ENCODE peak calls at places on chromosomes 4 and X, in six cellular contexts. One of them, this sample, is unnamed.

GRCh38 chrX:66012094-66012534 is 27.8 kb downstream of the VSIG4 start:
- DNase-seq in IMR-90: no peak
- DNase-seq in mammary epithelial cell: peak
- DNase-seq in dorsolateral prefrontal cortex: no peak
- DNase-seq in uterus: no peak
- DNase-seq in GM23338: no peak
- DNase-seq in this sample: no peak

GRCh38 chrX:110425222-110425621 is 66.6 kb downstream of the RTL9 start:
- DNase-seq in mammary epithelial cell: no peak
- DNase-seq in dorsolateral prefrontal cortex: no peak
- DNase-seq in IMR-90: no peak
- DNase-seq in GM23338: peak
- DNase-seq in uterus: no peak
- DNase-seq in this sample: no peak

GRCh38 chrX:38799995-38800394 is 1.3 kb upstream of the MID1IP1 start:
- DNase-seq in IMR-90: no peak
- DNase-seq in mammary epithelial cell: no peak
- DNase-seq in uterus: no peak
- DNase-seq in dorsolateral prefrontal cortex: no peak
- DNase-seq in GM23338: no peak
- DNase-seq in this sample: no peak

GRCh38 chr4:152255437-152255836 is 280.5 kb downstream of the FBXW7 start:
- DNase-seq in GM23338: no peak
- DNase-seq in uterus: no peak
- DNase-seq in mammary epithelial cell: no peak
- DNase-seq in IMR-90: peak
- DNase-seq in dorsolateral prefrontal cortex: no peak
- DNase-seq in this sample: peak

GRCh38 chrX:130097507-130098201 is 12.6 kb downstream of the ELF4 start:
- DNase-seq in uterus: no peak
- DNase-seq in mammary epithelial cell: no peak
- DNase-seq in GM23338: no peak
- DNase-seq in IMR-90: no peak
- DNase-seq in dorsolateral prefrontal cortex: no peak
- DNase-seq in this sample: no peak

GRCh38 chr4:113621633-113622032 is 139.9 kb downstream of the CAMK2D start:
- DNase-seq in uterus: no peak
- DNase-seq in IMR-90: no peak
- DNase-seq in dorsolateral prefrontal cortex: no peak
- DNase-seq in mammary epithelial cell: no peak
- DNase-seq in GM23338: no peak
- DNase-seq in this sample: no peak

GRCh38 chrX:65607070-65607742 is 60.2 kb upstream of the MSN start:
- DNase-seq in GM23338: no peak
- DNase-seq in dorsolateral prefrontal cortex: no peak
- DNase-seq in mammary epithelial cell: peak
- DNase-seq in IMR-90: peak
- DNase-seq in uterus: no peak
- DNase-seq in this sample: peak

GRCh38 chrX:130339408-130340222 is at the start of gene SLC25A14:
- DNase-seq in dorsolateral prefrontal cortex: peak
- DNase-seq in mammary epithelial cell: peak
- DNase-seq in IMR-90: peak
- DNase-seq in GM23338: peak
- DNase-seq in uterus: peak
- DNase-seq in this sample: peak

GRCh38 chr4:1907848-1908525 is 36.8 kb downstream of the NSD2 start:
- DNase-seq in GM23338: no peak
- DNase-seq in IMR-90: no peak
- DNase-seq in mammary epithelial cell: peak
- DNase-seq in dorsolateral prefrontal cortex: no peak
- DNase-seq in uterus: no peak
- DNase-seq in this sample: no peak

GRCh38 chr4:77833158-77833724 is 14.1 kb upstream of the CNOT6L start:
- DNase-seq in dorsolateral prefrontal cortex: no peak
- DNase-seq in GM23338: no peak
- DNase-seq in uterus: no peak
- DNase-seq in mammary epithelial cell: peak
- DNase-seq in IMR-90: no peak
- DNase-seq in this sample: no peak

GRCh38 chrX:141405878-141406492 is 163.7 kb upstream of the SPANXC start:
- DNase-seq in IMR-90: peak
- DNase-seq in GM23338: no peak
- DNase-seq in uterus: no peak
- DNase-seq in dorsolateral prefrontal cortex: no peak
- DNase-seq in mammary epithelial cell: peak
- DNase-seq in this sample: peak

GRCh38 chr4:70842761-70843435 is 3.2 kb upstream of the GRSF1 start:
- DNase-seq in uterus: no peak
- DNase-seq in IMR-90: no peak
- DNase-seq in GM23338: no peak
- DNase-seq in dorsolateral prefrontal cortex: no peak
- DNase-seq in mammary epithelial cell: no peak
- DNase-seq in this sample: no peak

GRCh38 chrX:39759526-39760224 is 338.1 kb downstream of the BCOR start:
- DNase-seq in GM23338: no peak
- DNase-seq in mammary epithelial cell: no peak
- DNase-seq in IMR-90: peak
- DNase-seq in uterus: peak
- DNase-seq in dorsolateral prefrontal cortex: no peak
- DNase-seq in this sample: peak

GRCh38 chr4:20711335-20711734 is 11.1 kb downstream of the PACRGL start:
- DNase-seq in uterus: no peak
- DNase-seq in IMR-90: no peak
- DNase-seq in mammary epithelial cell: no peak
- DNase-seq in dorsolateral prefrontal cortex: no peak
- DNase-seq in GM23338: no peak
- DNase-seq in this sample: no peak

GRCh38 chr4:180542445-180543100 is 1700.6 kb upstream of the TENM3 start:
- DNase-seq in GM23338: no peak
- DNase-seq in uterus: no peak
- DNase-seq in mammary epithelial cell: peak
- DNase-seq in dorsolateral prefrontal cortex: no peak
- DNase-seq in IMR-90: peak
- DNase-seq in this sample: peak

GRCh38 chrX:68490644-68491043 is 8.2 kb upstream of the YIPF6 start:
- DNase-seq in mammary epithelial cell: peak
- DNase-seq in uterus: no peak
- DNase-seq in GM23338: peak
- DNase-seq in IMR-90: peak
- DNase-seq in dorsolateral prefrontal cortex: no peak
- DNase-seq in this sample: peak

GRCh38 chrX:150211988-150212387 is 151.1 kb upstream of the MAMLD1 start:
- DNase-seq in uterus: no peak
- DNase-seq in GM23338: no peak
- DNase-seq in IMR-90: peak
- DNase-seq in dorsolateral prefrontal cortex: no peak
- DNase-seq in mammary epithelial cell: peak
- DNase-seq in this sample: no peak

GRCh38 chr4:56314207-56314915 is 72.9 kb downstream of the AASDH start:
- DNase-seq in dorsolateral prefrontal cortex: no peak
- DNase-seq in mammary epithelial cell: no peak
- DNase-seq in uterus: no peak
- DNase-seq in GM23338: no peak
- DNase-seq in IMR-90: no peak
- DNase-seq in this sample: no peak

GRCh38 chr4:2085496-2085901 is 26.4 kb downstream of the NAT8L start:
- DNase-seq in mammary epithelial cell: no peak
- DNase-seq in IMR-90: no peak
- DNase-seq in GM23338: no peak
- DNase-seq in dorsolateral prefrontal cortex: peak
- DNase-seq in uterus: no peak
- DNase-seq in this sample: no peak

GRCh38 chrX:132401935-132402334 is 86.9 kb downstream of the MBNL3 start:
- DNase-seq in dorsolateral prefrontal cortex: no peak
- DNase-seq in IMR-90: peak
- DNase-seq in GM23338: no peak
- DNase-seq in mammary epithelial cell: peak
- DNase-seq in uterus: no peak
- DNase-seq in this sample: no peak

GRCh38 chrX:153888344-153888743 is 2.4 kb upstream of the L1CAM start:
- DNase-seq in GM23338: no peak
- DNase-seq in uterus: no peak
- DNase-seq in IMR-90: no peak
- DNase-seq in dorsolateral prefrontal cortex: no peak
- DNase-seq in mammary epithelial cell: no peak
- DNase-seq in this sample: no peak

GRCh38 chrX:31168596-31168995 is 96.8 kb upstream of the FTHL17 start:
- DNase-seq in GM23338: no peak
- DNase-seq in dorsolateral prefrontal cortex: no peak
- DNase-seq in uterus: no peak
- DNase-seq in IMR-90: no peak
- DNase-seq in mammary epithelial cell: no peak
- DNase-seq in this sample: no peak

GRCh38 chrX:118657413-118657812 is 70.0 kb upstream of the IL13RA1 start:
- DNase-seq in dorsolateral prefrontal cortex: no peak
- DNase-seq in uterus: no peak
- DNase-seq in GM23338: no peak
- DNase-seq in IMR-90: no peak
- DNase-seq in mammary epithelial cell: no peak
- DNase-seq in this sample: no peak

GRCh38 chrX:118652717-118653116 is 74.7 kb upstream of the IL13RA1 start:
- DNase-seq in GM23338: no peak
- DNase-seq in dorsolateral prefrontal cortex: no peak
- DNase-seq in IMR-90: peak
- DNase-seq in uterus: no peak
- DNase-seq in mammary epithelial cell: no peak
- DNase-seq in this sample: peak

GRCh38 chrX:118660085-118660484 is 67.3 kb upstream of the IL13RA1 start:
- DNase-seq in dorsolateral prefrontal cortex: no peak
- DNase-seq in uterus: no peak
- DNase-seq in mammary epithelial cell: no peak
- DNase-seq in IMR-90: no peak
- DNase-seq in GM23338: no peak
- DNase-seq in this sample: no peak

GRCh38 chrX:118655561-118656246 is 71.7 kb upstream of the IL13RA1 start:
- DNase-seq in dorsolateral prefrontal cortex: no peak
- DNase-seq in mammary epithelial cell: peak
- DNase-seq in GM23338: no peak
- DNase-seq in IMR-90: peak
- DNase-seq in uterus: no peak
- DNase-seq in this sample: peak

DNA sequence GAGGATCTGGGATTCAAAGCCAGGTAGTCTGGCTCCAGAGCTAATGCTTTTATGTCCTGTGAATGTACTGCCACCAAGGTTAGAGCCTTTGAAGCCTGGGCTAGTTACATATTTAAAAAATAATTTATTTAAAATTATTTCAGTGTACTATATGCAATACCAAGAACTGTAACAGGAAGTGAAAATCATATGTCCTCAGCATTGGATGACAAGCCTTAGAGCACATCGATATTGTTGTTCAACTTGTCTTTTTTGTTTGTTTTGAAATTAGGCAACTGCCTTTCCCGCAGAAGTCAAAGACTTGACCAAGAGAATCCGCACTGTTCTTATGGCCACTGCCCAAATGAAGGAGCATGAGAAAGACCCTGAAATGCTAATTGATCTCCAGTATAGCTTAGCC is 73.1 kb upstream of the IL13RA1 start:
- DNase-seq in uterus: no peak
- DNase-seq in IMR-90: no peak
- DNase-seq in GM23338: no peak
- DNase-seq in mammary epithelial cell: no peak
- DNase-seq in dorsolateral prefrontal cortex: no peak
- DNase-seq in this sample: no peak
- H3K4me3 ChIP-seq in uterus: no peak
- H3K4me3 ChIP-seq in IMR-90: no peak
- H3K4me3 ChIP-seq in GM23338: no peak
- H3K4me3 ChIP-seq in mammary epithelial cell: no peak
- H3K4me3 ChIP-seq in dorsolateral prefrontal cortex: no peak
- H3K4me3 ChIP-seq in this sample: no peak

GRCh38 chr4:74969507-74970474 is 36.9 kb downstream of the PARM1 start:
- DNase-seq in uterus: peak
- DNase-seq in mammary epithelial cell: no peak
- DNase-seq in IMR-90: no peak
- DNase-seq in GM23338: peak
- DNase-seq in dorsolateral prefrontal cortex: no peak
- DNase-seq in this sample: no peak
- TF ChIP-seq CTCF in uterus: no peak
- TF ChIP-seq CTCF in mammary epithelial cell: no peak
- TF ChIP-seq CTCF in IMR-90: no peak
- TF ChIP-seq CTCF in GM23338: peak
- TF ChIP-seq CTCF in dorsolateral prefrontal cortex: no peak
- TF ChIP-seq CTCF in this sample: peak

GRCh38 chr4:85414972-85415371 is 60.0 kb upstream of the ARHGAP24 start:
- DNase-seq in uterus: no peak
- DNase-seq in mammary epithelial cell: no peak
- DNase-seq in IMR-90: no peak
- DNase-seq in dorsolateral prefrontal cortex: no peak
- DNase-seq in GM23338: no peak
- DNase-seq in this sample: no peak
- H3K4me3 ChIP-seq in uterus: no peak
- H3K4me3 ChIP-seq in mammary epithelial cell: no peak
- H3K4me3 ChIP-seq in IMR-90: no peak
- H3K4me3 ChIP-seq in dorsolateral prefrontal cortex: no peak
- H3K4me3 ChIP-seq in GM23338: no peak
- H3K4me3 ChIP-seq in this sample: no peak

GRCh38 chr4:35151816-35152572 is 1092.3 kb downstream of the ARAP2 start:
- DNase-seq in mammary epithelial cell: no peak
- DNase-seq in IMR-90: no peak
- DNase-seq in GM23338: peak
- DNase-seq in uterus: no peak
- DNase-seq in dorsolateral prefrontal cortex: no peak
- DNase-seq in this sample: no peak
- TF ChIP-seq CTCF in mammary epithelial cell: no peak
- TF ChIP-seq CTCF in IMR-90: no peak
- TF ChIP-seq CTCF in GM23338: peak
- TF ChIP-seq CTCF in uterus: no peak
- TF ChIP-seq CTCF in dorsolateral prefrontal cortex: peak
- TF ChIP-seq CTCF in this sample: no peak

DNA sequence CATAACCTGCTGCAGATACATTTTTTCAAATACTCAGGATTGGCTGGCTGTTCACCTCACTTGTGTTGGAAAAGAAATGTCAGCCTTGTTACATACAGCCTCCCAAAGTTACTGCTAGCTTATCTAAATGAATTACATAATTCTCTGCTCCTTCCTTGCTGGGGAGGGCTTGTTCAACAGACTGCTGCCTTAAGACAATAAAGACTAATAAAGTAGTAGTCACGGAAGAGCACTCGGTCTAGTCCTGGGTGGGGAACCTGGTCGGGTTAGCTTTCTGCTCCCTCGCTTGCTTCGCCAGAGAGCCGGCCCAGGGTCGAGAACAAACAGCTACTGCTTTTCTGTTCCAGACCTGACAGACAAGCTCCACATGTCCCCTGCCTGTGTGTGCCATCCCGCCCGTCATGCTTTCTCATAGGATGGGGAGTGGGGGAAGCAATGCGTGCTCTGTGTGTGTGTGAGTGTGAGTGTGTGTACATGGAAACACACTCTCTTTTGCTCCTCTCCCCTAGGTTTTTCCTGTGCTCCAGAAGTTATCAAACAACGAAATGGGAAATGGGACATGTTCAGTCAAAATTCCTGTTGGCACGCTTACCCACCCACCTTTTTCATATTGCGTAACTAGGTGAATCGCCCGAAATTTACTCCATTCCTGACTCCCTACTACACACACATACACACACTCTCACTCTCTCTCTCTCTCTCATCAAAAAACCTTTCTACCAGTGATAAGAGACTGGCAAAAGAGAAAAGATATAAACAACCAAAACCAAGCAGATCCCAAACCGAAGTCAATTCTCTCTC is 1.4 kb downstream of the NPY1R start:
- DNase-seq in GM23338: no peak
- DNase-seq in IMR-90: no peak
- DNase-seq in dorsolateral prefrontal cortex: no peak
- DNase-seq in uterus: no peak
- DNase-seq in mammary epithelial cell: no peak
- DNase-seq in this sample: no peak
- H3K4me3 ChIP-seq in GM23338: peak
- H3K4me3 ChIP-seq in IMR-90: no peak
- H3K4me3 ChIP-seq in dorsolateral prefrontal cortex: peak
- H3K4me3 ChIP-seq in uterus: peak
- H3K4me3 ChIP-seq in mammary epithelial cell: no peak
- H3K4me3 ChIP-seq in this sample: no peak